ENCODE peak calls at places on chromosomes 11 and 22, in six cellular contexts. D is right atrium auricular region, U is AG04450, B is thoracic aorta, T is MM.1S, W is fibroblast of pulmonary artery. R is an unnamed sample.

GRCh38 chr22:38126928-38127668 is 16.6 kb upstream of the BAIAP2L2 start:
- DNase-seq in B (no peak), U (no peak), D (no peak), T (no peak), W (no peak), R (no peak)

GRCh38 chr11:130674686-130675085 is 226.2 kb downstream of the ADAMTS15 start:
- DNase-seq in B (no peak), U (no peak), T (no peak), W (peak), D (no peak), R (peak)

GRCh38 chr22:36775589-36775965 is 342 bp downstream of the IFT27 start:
- DNase-seq in T (peak), D (no peak), U (no peak), B (no peak), W (peak), R (no peak)

GRCh38 chr11:22920939-22921565 is 60.8 kb upstream of the CCDC179 start:
- DNase-seq in B (no peak), U (peak), W (peak), D (no peak), T (peak), R (peak)

GRCh38 chr22:32801436-32802290 is at the start of gene TIMP3:
- DNase-seq in T (no peak), W (peak), B (peak), U (peak), D (peak), R (peak)

GRCh38 chr11:20043992-20044391 is 116.3 kb downstream of the DBX1 start:
- DNase-seq in U (no peak), W (no peak), T (no peak), D (no peak), B (no peak), R (no peak)

GRCh38 chr11:8071616-8072581 is 9.1 kb upstream of the TUB start:
- DNase-seq in B (no peak), W (no peak), U (no peak), D (no peak), T (no peak), R (no peak)

GRCh38 chr11:59212222-59212621 is 505 bp downstream of the MPEG1 start:
- DNase-seq in D (no peak), W (no peak), T (no peak), B (no peak), U (no peak), R (no peak)

GRCh38 chr22:37165940-37166674 is 16.4 kb upstream of the IL2RB start:
- DNase-seq in U (no peak), B (no peak), W (no peak), T (no peak), D (no peak), R (no peak)

GRCh38 chr11:57426754-57427691 is at the start of gene SLC43A3:
- DNase-seq in D (peak), B (no peak), U (no peak), W (peak), T (no peak), R (peak)

GRCh38 chr22:21082248-21082647 is 36.5 kb downstream of the LRRC74B start:
- DNase-seq in W (peak), T (no peak), D (no peak), B (no peak), U (no peak), R (no peak)

GRCh38 chr11:13169709-13170108 is 107.9 kb upstream of the BMAL1 start:
- DNase-seq in W (peak), U (peak), T (no peak), B (no peak), D (no peak), R (peak)

GRCh38 chr11:33930317-33931021 is 38.6 kb upstream of the LMO2 start:
- DNase-seq in W (peak), D (no peak), B (no peak), U (no peak), T (no peak), R (peak)
- TF ChIP-seq CTCF in W (no peak), D (no peak), B (no peak), U (no peak), T (no peak), R (no peak)

DNA sequence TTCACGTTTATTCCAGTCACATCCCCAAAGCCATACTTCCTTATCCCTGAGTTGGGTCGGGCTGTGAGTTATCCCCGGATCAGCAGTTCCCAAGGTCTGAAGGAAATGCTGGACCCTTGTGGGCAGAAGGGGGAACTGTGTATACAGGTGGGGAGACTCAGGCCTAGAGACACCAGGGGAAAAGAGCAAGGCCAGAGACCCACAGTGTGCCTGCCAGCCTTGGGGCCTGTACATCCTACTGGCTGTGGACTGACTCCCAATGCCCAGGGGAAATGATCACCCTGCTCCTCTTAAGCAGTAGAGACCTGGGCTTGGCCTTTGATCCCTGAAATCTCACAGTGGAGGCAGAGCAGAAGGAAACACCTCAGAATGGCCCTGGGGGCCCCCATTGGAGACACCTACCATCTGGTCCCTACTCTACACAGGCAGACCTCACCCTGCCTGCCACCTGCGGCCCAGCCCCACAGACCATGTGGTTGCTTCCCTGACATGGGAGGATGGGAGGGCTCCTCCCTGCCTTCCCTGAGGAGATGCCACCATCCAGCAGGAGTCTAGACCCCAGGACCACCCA is 1.3 kb downstream of the SELENOM start:
- DNase-seq in W (no peak), B (no peak), D (no peak), T (no peak), U (no peak), R (peak)
- H3K4me3 ChIP-seq in W (peak), B (peak), D (peak), T (no peak), U (peak), R (peak)

GRCh38 chr11:106132582-106133354 is 55.3 kb downstream of the AASDHPPT start:
- DNase-seq in W (no peak), T (no peak), B (no peak), U (no peak), D (no peak), R (no peak)
- TF ChIP-seq CTCF in W (no peak), T (no peak), B (no peak), U (no peak), D (no peak), R (no peak)

GRCh38 chr11:18420067-18420466 is 7.9 kb downstream of the LDHC start:
- DNase-seq in T (no peak), B (no peak), D (no peak), U (no peak), W (no peak), R (no peak)
- H3K4me3 ChIP-seq in T (no peak), B (no peak), D (no peak), U (no peak), W (no peak), R (no peak)

GRCh38 chr11:83221694-83222093 is 28.2 kb downstream of the ANKRD42 start:
- DNase-seq in B (no peak), D (no peak), W (no peak), T (no peak), U (no peak), R (no peak)

GRCh38 chr11:83223457-83223856 is 29.9 kb downstream of the ANKRD42 start:
- DNase-seq in W (no peak), T (no peak), U (no peak), D (no peak), B (no peak), R (no peak)

GRCh38 chr11:83222499-83222898 is 29.0 kb downstream of the ANKRD42 start:
- DNase-seq in U (peak), B (no peak), T (no peak), W (no peak), D (no peak), R (no peak)

GRCh38 chr11:83220279-83220678 is 26.8 kb downstream of the ANKRD42 start:
- DNase-seq in U (no peak), T (no peak), B (no peak), D (no peak), W (no peak), R (no peak)

DNA sequence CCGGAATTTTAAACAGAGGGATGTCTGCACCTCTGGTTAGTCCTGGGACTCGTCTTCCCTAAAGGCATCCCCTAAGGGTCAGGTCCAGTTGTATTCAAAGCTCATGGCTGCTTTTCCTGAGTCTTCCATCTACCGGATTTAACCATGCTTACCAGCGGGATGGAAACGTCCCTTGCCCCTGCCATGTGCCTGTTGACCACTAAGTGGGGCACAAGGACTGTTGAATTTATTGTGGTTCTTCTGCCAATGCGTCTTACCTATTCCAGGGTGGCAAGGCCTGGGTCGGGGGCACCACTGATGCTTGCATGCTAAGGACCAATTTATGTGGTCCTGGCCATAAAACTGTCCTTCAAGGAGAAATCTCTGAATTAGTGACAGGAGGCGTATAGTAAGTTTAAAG is 25.6 kb downstream of the ANKRD42 start:
- DNase-seq in B (no peak), U (no peak), W (no peak), T (no peak), D (no peak), R (no peak)
- TF ChIP-seq CTCF in B (no peak), U (peak), W (peak), T (peak), D (peak), R (peak)